ENCODE peak calls at places on chromosome 22, in five cellular contexts. W is GM23248, D is SK-N-MC, I is neural progenitor cell, A is HCT116. F is an unnamed sample.

GRCh38 chr22:25360891-25361645 is 141.6 kb downstream of the CRYBB2 start:
- DNase-seq in W (no peak), D (no peak), I (no peak), A (no peak), F (no peak)

GRCh38 chr22:26322179-26322905 is 106.7 kb upstream of the ASPHD2 start:
- DNase-seq in W (peak), D (no peak), I (no peak), A (peak), F (peak)

GRCh38 chr22:27105142-27106025 is 448.0 kb downstream of the MIAT start:
- DNase-seq in W (peak), D (no peak), I (no peak), A (no peak), F (peak)

GRCh38 chr22:44247923-44248892 is 64.5 kb downstream of the SHISAL1 start:
- DNase-seq in W (no peak), D (no peak), I (no peak), A (no peak), F (no peak)

GRCh38 chr22:39527481-39527961 is 5.0 kb downstream of the RPS19BP1 start:
- DNase-seq in W (no peak), D (no peak), I (no peak), A (no peak), F (no peak)

GRCh38 chr22:35135165-35135564 is 69.2 kb downstream of the ISX start:
- DNase-seq in W (no peak), D (no peak), I (peak), A (no peak), F (no peak)

GRCh38 chr22:27624705-27625104 is 176.9 kb downstream of the MN1 start:
- DNase-seq in W (no peak), D (no peak), I (no peak), A (no peak), F (peak)

GRCh38 chr22:26553056-26553752 is 36.7 kb downstream of the TPST2 start:
- DNase-seq in W (peak), D (no peak), I (no peak), A (no peak), F (peak)

GRCh38 chr22:29695129-29695926 is 24.5 kb upstream of the CABP7 start:
- DNase-seq in W (no peak), D (no peak), I (no peak), A (no peak), F (no peak)

GRCh38 chr22:35915477-35916013 is 113.1 kb downstream of the RBFOX2 start:
- DNase-seq in W (peak), D (no peak), I (peak), A (no peak), F (peak)

DNA sequence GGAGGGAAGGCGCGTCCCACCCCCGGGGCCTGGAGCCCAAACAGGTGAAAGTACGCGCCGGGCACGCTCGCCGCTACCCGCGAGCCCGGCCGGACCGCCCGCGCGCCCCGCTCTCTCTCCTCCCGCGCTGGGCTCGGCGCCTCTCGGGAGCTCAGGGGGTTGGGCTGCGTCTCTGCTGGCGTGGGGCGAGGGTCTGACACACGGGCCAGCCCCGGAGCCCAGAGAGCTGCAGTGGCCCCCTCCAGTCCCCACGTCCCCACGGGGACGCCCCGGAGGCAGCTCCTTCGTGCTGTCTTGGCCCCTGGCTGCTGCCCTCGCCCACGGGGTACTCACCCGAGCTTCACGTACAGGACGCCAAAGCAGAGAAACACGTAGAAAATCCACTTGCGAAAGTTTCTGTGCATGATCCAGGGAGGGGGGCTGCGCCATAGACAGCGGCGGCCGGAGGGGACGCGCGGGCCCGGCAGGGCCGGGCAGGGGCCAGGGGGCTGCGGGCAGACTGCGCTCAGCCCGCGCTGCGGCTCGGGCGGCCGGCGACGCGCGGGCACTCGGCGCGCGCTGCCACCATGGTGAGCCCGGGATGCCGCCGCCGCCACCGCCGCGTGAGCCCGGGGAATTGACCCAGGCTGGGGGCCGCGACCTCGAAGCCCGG is 485 bp downstream of the WNT7B start:
- DNase-seq in W (peak), D (no peak), I (peak), A (no peak), F (no peak)
- TF ChIP-seq EZH2 in W (peak), D (no peak), I (peak), A (no peak), F (peak)

GRCh38 chr22:20991252-20992055 is 9.4 kb downstream of the LZTR1 start:
- DNase-seq in W (no peak), D (no peak), I (no peak), A (no peak), F (no peak)

GRCh38 chr22:20988573-20989322 is 6.7 kb downstream of the LZTR1 start:
- DNase-seq in W (no peak), D (no peak), I (no peak), A (no peak), F (no peak)

GRCh38 chr22:20990184-20991180 is 8.4 kb downstream of the LZTR1 start:
- DNase-seq in W (no peak), D (no peak), I (no peak), A (no peak), F (no peak)

GRCh38 chr22:20987375-20987774 is 5.3 kb downstream of the LZTR1 start:
- DNase-seq in W (no peak), D (no peak), I (no peak), A (no peak), F (no peak)

GRCh38 chr22:20989323-20990138 is 7.4 kb downstream of the LZTR1 start:
- DNase-seq in W (no peak), D (no peak), I (no peak), A (no peak), F (no peak)
- TF ChIP-seq EZH2 in W (no peak), D (no peak), I (no peak), A (no peak), F (no peak)

GRCh38 chr22:23903328-23903971 is 9.3 kb downstream of the MIF start:
- DNase-seq in W (no peak), D (no peak), I (no peak), A (no peak), F (peak)

GRCh38 chr22:23898006-23898974 is 4.1 kb downstream of the MIF start:
- DNase-seq in W (no peak), D (no peak), I (no peak), A (no peak), F (no peak)

GRCh38 chr22:23899042-23899745 is 5.0 kb downstream of the MIF start:
- DNase-seq in W (no peak), D (no peak), I (no peak), A (no peak), F (no peak)

GRCh38 chr22:23904855-23905254 is 10.7 kb downstream of the MIF start:
- DNase-seq in W (no peak), D (no peak), I (no peak), A (no peak), F (peak)

GRCh38 chr22:23901600-23901999 is 7.4 kb downstream of the MIF start:
- DNase-seq in W (no peak), D (no peak), I (no peak), A (no peak), F (no peak)
- TF ChIP-seq EZH2 in W (no peak), D (no peak), I (no peak), A (no peak), F (no peak)

DNA sequence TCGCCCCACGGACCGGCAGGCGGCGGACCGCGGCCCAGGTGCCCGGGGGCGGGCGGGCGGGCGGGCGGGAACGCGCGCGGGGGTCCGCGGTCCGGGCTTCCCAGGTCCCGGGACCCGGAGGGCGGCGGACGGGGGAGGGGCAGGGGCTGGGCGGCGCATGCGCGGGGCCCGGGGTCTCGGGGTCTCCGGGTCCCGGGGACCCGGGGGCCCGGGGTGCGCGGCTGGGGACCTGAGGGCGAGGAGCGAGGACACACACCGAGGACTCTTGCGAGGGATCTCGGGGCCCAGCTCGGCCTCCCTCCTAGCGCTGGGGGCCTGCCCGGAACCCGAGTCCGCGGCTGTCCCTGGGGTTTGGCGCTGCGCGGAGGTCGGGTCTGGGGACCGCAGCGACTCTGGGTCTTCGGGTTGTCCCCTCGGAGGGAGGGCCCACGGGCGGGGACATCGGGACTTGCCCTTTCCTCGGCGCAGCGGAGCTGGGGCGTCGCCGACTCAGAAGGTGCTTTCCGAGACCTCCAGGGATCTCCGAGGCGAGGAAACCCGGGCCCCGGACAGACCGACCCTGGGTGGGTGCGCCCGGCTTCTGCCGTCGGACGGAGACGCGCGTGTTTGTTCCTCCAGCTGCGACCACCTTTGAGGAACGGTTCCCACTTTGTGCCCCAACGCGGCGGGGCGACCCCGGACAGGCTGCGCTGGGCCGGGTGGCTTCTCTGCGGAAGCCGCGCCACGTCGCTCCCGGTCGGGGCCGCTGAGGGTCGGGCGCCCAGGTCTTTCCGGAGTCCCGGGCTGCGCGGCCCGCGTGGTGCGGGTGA is 493 bp downstream of the PPARA start:
- DNase-seq in W (peak), D (no peak), I (peak), A (no peak), F (no peak)
- TF ChIP-seq EZH2 in W (no peak), D (no peak), I (peak), A (no peak), F (no peak)

DNA sequence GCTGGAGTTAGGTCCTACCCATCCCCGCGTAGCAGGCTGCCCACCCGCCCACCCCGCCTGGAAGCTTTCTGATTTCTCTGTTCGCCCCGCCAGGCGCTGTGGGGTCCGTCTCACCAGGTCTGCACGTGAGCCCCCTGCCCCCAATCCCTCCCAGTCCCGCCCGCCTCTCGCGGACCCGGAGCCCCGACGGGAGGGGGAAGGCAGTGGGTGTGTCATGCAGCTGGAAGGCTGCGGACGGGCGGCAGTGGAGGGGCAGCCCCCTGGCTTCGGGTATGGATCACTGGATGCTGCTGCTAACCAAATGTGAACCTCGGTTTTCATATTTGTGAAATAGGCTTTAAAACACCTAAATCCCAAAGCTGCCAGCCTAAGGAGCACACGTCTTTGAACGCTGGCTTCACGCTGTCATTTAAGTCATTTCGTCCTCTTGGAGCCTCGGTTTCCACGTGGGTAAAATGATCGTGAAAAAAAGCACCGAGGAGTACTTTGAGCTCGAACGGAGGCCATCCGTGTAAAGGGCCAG is 568 bp upstream of the BIK start:
- DNase-seq in W (peak), D (no peak), I (peak), A (no peak), F (no peak)
- TF ChIP-seq EZH2 in W (peak), D (peak), I (peak), A (no peak), F (no peak)

GRCh38 chr22:42438293-42438650 is 6.1 kb upstream of the NFAM1 start:
- DNase-seq in W (no peak), D (no peak), I (peak), A (no peak), F (no peak)

GRCh38 chr22:42434283-42434682 is 2.1 kb upstream of the NFAM1 start:
- DNase-seq in W (no peak), D (no peak), I (no peak), A (no peak), F (no peak)

GRCh38 chr22:42434748-42435425 is 2.7 kb upstream of the NFAM1 start:
- DNase-seq in W (no peak), D (no peak), I (no peak), A (no peak), F (no peak)

GRCh38 chr22:42437488-42438292 is 5.5 kb upstream of the NFAM1 start:
- DNase-seq in W (peak), D (no peak), I (peak), A (peak), F (peak)

GRCh38 chr22:42436402-42436801 is 4.2 kb upstream of the NFAM1 start:
- DNase-seq in W (no peak), D (no peak), I (no peak), A (no peak), F (no peak)
- TF ChIP-seq EZH2 in W (no peak), D (no peak), I (no peak), A (no peak), F (no peak)

GRCh38 chr22:37254206-37254866 is 10.3 kb upstream of the RAC2 start:
- DNase-seq in W (peak), D (no peak), I (no peak), A (no peak), F (peak)
- TF ChIP-seq EZH2 in W (no peak), D (no peak), I (no peak), A (no peak), F (no peak)

F was measured in fibroblast of lung.